ENCODE peak calls at places on chromosomes 11 and 22, in eight cellular contexts. I, O, J, L, G, D, Y and P are unnamed samples. For H3K4me1, the result is how much of the 10 kb centered on the place peaks cover.

GRCh38 chr22:48651981-48652538 is 1175.6 kb downstream of the BRD1 start:
- DNase-seq in D (no peak), J (no peak), G (no peak), Y (no peak), I (no peak), O (no peak), L (no peak), P (no peak)

GRCh38 chr22:46660604-46661201 is 40.5 kb downstream of the GRAMD4 start:
- DNase-seq in O (no peak), Y (no peak), I (no peak), D (no peak), G (peak), L (no peak), J (peak), P (no peak)

GRCh38 chr11:65060913-65061408 is 2.6 kb upstream of the NAALADL1 start:
- DNase-seq in I (no peak), L (no peak), O (no peak), G (no peak), Y (no peak), J (no peak), D (no peak), P (peak)

GRCh38 chr11:38476808-38477565 is 1879.0 kb upstream of the RAG2 start:
- DNase-seq in J (no peak), D (no peak), L (no peak), Y (no peak), O (no peak), G (no peak), I (no peak), P (no peak)

GRCh38 chr11:67160045-67160444 is 41.0 kb downstream of the KDM2A start:
- DNase-seq in D (no peak), L (no peak), G (no peak), Y (no peak), J (no peak), I (no peak), O (no peak), P (no peak)

GRCh38 chr11:62124186-62125113 is 639 bp downstream of the INCENP start:
- DNase-seq in J (peak), G (no peak), D (no peak), I (no peak), L (no peak), Y (no peak), O (peak), P (peak)

GRCh38 chr11:125451400-125452124 is 44.5 kb downstream of the FEZ1 start:
- DNase-seq in D (no peak), O (peak), Y (peak), J (peak), L (no peak), G (peak), I (peak), P (peak)

GRCh38 chr11:47485112-47485511 is 36.2 kb upstream of the RAPSN start:
- DNase-seq in J (no peak), O (no peak), G (no peak), Y (no peak), D (no peak), L (no peak), I (no peak), P (no peak)

GRCh38 chr11:127458561-127458960 is 458.0 kb upstream of the KIRREL3 start:
- DNase-seq in G (no peak), I (no peak), Y (no peak), O (no peak), J (no peak), L (no peak), D (no peak), P (no peak)

GRCh38 chr11:83161610-83162199 is 4.8 kb downstream of the PCF11 start:
- DNase-seq in O (no peak), I (no peak), J (no peak), D (no peak), L (no peak), G (no peak), Y (no peak), P (no peak)

DNA sequence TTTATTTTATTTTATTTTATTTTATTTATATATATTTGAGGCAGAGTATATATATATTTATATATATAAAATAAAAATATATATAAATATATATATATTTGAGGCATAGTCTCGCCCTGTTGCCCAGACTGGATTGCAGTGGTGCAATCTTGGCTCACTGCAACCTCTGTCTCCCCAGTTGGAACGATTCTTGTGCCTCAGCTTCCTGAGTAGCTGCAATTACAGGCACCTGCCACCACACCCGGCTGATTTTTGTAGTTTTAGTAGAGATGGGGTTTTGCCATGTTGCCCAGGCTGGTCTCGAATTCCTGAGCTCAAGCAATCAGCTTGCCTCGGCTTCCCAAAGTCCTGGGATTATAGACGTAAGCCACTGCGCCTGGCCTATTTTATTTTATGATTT is 31.4 kb downstream of the ACO2 start:
- DNase-seq in G (no peak), O (no peak), L (no peak), I (no peak), D (no peak), Y (no peak), J (no peak), P (no peak)
- TF ChIP-seq POLR2AphosphoS5 in G (no peak), O (no peak), L (no peak), I (no peak), D (no peak), Y (no peak), J (no peak), P (no peak)

DNA sequence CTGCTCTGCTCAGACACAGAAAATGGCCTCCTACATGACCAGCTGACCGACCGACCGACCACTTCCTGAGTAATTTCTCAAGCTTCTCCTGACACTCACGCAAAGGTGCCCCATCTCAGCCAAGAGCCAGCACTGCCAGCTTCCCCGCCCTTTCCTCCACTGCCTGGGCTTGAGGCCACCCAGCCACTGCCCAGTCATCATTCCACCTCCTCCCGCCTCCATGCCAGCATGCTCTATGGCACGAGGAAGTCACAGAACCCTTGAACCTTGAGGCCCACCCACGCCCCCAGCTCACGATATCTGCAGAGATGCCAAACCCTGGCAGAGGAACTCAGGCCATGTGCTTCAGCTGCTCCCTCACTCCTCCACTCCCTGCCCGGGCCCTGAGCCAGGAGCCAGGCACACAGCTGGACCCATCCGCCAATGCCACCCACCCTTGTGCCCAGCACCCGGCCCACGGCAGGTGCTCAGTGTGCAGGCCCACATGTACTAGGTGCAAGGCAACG is 14.0 kb downstream of the KIAA0930 start:
- DNase-seq in Y (no peak), I (no peak), G (peak), J (no peak), O (no peak), L (no peak), D (no peak), P (no peak)
- H3K4me1 ChIP-seq in Y (under half), I (half or more), G (under half), J (under half), O (under half), L (under half), D (under half), P (under half)

GRCh38 chr11:10285148-10285802 is 8.7 kb downstream of the SBF2 start:
- DNase-seq in Y (no peak), J (no peak), O (no peak), I (no peak), D (no peak), G (no peak), L (no peak), P (no peak)
- TF ChIP-seq POLR2AphosphoS5 in Y (no peak), J (no peak), O (no peak), I (no peak), D (no peak), G (no peak), L (no peak), P (no peak)

GRCh38 chr11:45159781-45160365 is 13.4 kb downstream of the PRDM11 start:
- DNase-seq in J (no peak), I (no peak), Y (no peak), D (no peak), O (peak), G (no peak), L (peak), P (no peak)
- H3K4me1 ChIP-seq in J (under half), I (half or more), Y (half or more), D (under half), O (half or more), G (half or more), L (under half), P (under half)

DNA sequence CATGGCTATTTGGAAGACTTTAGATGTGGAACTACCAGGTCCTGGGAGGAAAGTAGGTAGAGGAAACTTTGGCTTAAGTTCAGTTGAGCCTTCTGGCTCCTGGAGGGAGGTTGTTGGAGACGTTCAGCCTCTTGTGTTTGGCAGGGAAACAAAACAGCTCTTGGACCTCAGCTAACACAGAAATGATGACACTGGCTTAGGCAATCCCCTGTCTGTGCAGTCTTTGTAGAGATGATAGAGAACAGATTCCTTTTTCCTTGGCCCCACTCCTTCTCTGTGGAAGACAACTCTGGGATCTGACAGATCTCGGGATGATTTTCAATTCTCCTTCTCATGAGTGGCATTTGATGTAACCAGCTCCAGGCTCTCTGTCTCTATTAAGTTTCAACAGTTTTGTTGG is 428.5 kb downstream of the TMEM135 start:
- DNase-seq in D (no peak), O (peak), L (no peak), G (no peak), J (peak), Y (no peak), I (no peak), P (no peak)
- TF ChIP-seq POLR2AphosphoS5 in D (no peak), O (peak), L (no peak), G (no peak), J (peak), Y (peak), I (no peak), P (no peak)